ENCODE peak calls at places on chromosome 6, in four cellular contexts. One of them, this sample, is unnamed.

GRCh38 chr6:144497650-144498049 is 212.5 kb downstream of the UTRN start:
- DNase-seq in endothelial cell: no peak
- DNase-seq in heart right ventricle: no peak
- DNase-seq in foreskin fibroblast: no peak
- DNase-seq in this sample: no peak

GRCh38 chr6:106082735-106083398 is 3.3 kb upstream of the PRDM1 start:
- DNase-seq in heart right ventricle: no peak
- DNase-seq in foreskin fibroblast: peak; percentile 88
- DNase-seq in endothelial cell: no peak
- DNase-seq in this sample: no peak

GRCh38 chr6:42026540-42026939 is 23.8 kb upstream of the TAF8 start:
- DNase-seq in heart right ventricle: no peak
- DNase-seq in foreskin fibroblast: no peak
- DNase-seq in endothelial cell: no peak
- DNase-seq in this sample: no peak

GRCh38 chr6:47822856-47823554 is 41.2 kb downstream of the OPN5 start:
- DNase-seq in heart right ventricle: no peak
- DNase-seq in foreskin fibroblast: no peak
- DNase-seq in endothelial cell: no peak
- DNase-seq in this sample: no peak

GRCh38 chr6:53009056-53009455 is 14.0 kb upstream of the GSTA4 start:
- DNase-seq in endothelial cell: no peak
- DNase-seq in foreskin fibroblast: no peak
- DNase-seq in heart right ventricle: no peak
- DNase-seq in this sample: no peak

GRCh38 chr6:151616091-151616513 is 122.3 kb downstream of the CCDC170 start:
- DNase-seq in endothelial cell: no peak
- DNase-seq in foreskin fibroblast: no peak
- DNase-seq in heart right ventricle: no peak
- DNase-seq in this sample: no peak

GRCh38 chr6:1770435-1770843 is 160.7 kb downstream of the FOXC1 start:
- DNase-seq in foreskin fibroblast: no peak
- DNase-seq in endothelial cell: no peak
- DNase-seq in heart right ventricle: no peak
- DNase-seq in this sample: no peak

GRCh38 chr6:151044465-151045441 is 179.3 kb downstream of the MTHFD1L start:
- DNase-seq in endothelial cell: peak; percentile 45
- DNase-seq in heart right ventricle: peak; percentile 70
- DNase-seq in foreskin fibroblast: peak; percentile 35
- DNase-seq in this sample: no peak

GRCh38 chr6:31122803-31123706 is 2.8 kb upstream of the CDSN start:
- DNase-seq in heart right ventricle: peak; percentile 81
- DNase-seq in endothelial cell: no peak
- DNase-seq in foreskin fibroblast: peak; percentile 94
- DNase-seq in this sample: no peak

GRCh38 chr6:278494-278893 is 13.8 kb upstream of the DUSP22 start:
- DNase-seq in heart right ventricle: no peak
- DNase-seq in endothelial cell: no peak
- DNase-seq in foreskin fibroblast: no peak
- DNase-seq in this sample: no peak

GRCh38 chr6:168047841-168048723 is 30.9 kb downstream of the FRMD1 start:
- DNase-seq in heart right ventricle: no peak
- DNase-seq in foreskin fibroblast: no peak
- DNase-seq in endothelial cell: no peak
- DNase-seq in this sample: peak; percentile 31

GRCh38 chr6:30935018-30935417 is 3.0 kb upstream of the SFTA2 start:
- DNase-seq in foreskin fibroblast: no peak
- DNase-seq in endothelial cell: no peak
- DNase-seq in heart right ventricle: no peak
- DNase-seq in this sample: no peak

GRCh38 chr6:170200458-170200891 is 90.4 kb downstream of the DLL1 start:
- DNase-seq in foreskin fibroblast: no peak
- DNase-seq in heart right ventricle: no peak
- DNase-seq in endothelial cell: no peak
- DNase-seq in this sample: peak; percentile 39

GRCh38 chr6:22221211-22221610 is 75.6 kb downstream of the PRL start:
- DNase-seq in heart right ventricle: no peak
- DNase-seq in endothelial cell: no peak
- DNase-seq in foreskin fibroblast: no peak
- DNase-seq in this sample: no peak

GRCh38 chr6:17169291-17169690 is 67.4 kb downstream of the STMND1 start:
- DNase-seq in endothelial cell: no peak
- DNase-seq in foreskin fibroblast: no peak
- DNase-seq in heart right ventricle: no peak
- DNase-seq in this sample: no peak

GRCh38 chr6:96015321-96015790 is 418 bp upstream of the FUT9 start:
- DNase-seq in endothelial cell: peak; percentile 49
- DNase-seq in heart right ventricle: no peak
- DNase-seq in foreskin fibroblast: no peak
- DNase-seq in this sample: no peak

GRCh38 chr6:12977851-12978250 is 261.3 kb downstream of the PHACTR1 start:
- DNase-seq in heart right ventricle: no peak
- DNase-seq in foreskin fibroblast: peak; percentile 51
- DNase-seq in endothelial cell: no peak
- DNase-seq in this sample: no peak

GRCh38 chr6:76774750-76775396 is 688.4 kb downstream of the HTR1B start:
- DNase-seq in endothelial cell: no peak
- DNase-seq in heart right ventricle: peak; percentile 34
- DNase-seq in foreskin fibroblast: no peak
- DNase-seq in this sample: no peak

GRCh38 chr6:4778086-4778485 is 1.9 kb downstream of the CDYL start:
- DNase-seq in endothelial cell: no peak
- DNase-seq in heart right ventricle: no peak
- DNase-seq in foreskin fibroblast: peak; percentile 11
- DNase-seq in this sample: no peak

GRCh38 chr6:145561095-145561820 is 174.1 kb downstream of the EPM2A start:
- DNase-seq in foreskin fibroblast: no peak
- DNase-seq in endothelial cell: no peak
- DNase-seq in heart right ventricle: no peak
- DNase-seq in this sample: no peak

GRCh38 chr6:132648356-132648755 is 10.6 kb downstream of the TAAR1 start:
- DNase-seq in heart right ventricle: no peak
- DNase-seq in foreskin fibroblast: peak; percentile 62
- DNase-seq in endothelial cell: no peak
- DNase-seq in this sample: no peak

GRCh38 chr6:133553652-133554051 is 312.5 kb downstream of the EYA4 start:
- DNase-seq in foreskin fibroblast: peak; percentile 81
- DNase-seq in heart right ventricle: peak; percentile 47
- DNase-seq in endothelial cell: peak; percentile 43
- DNase-seq in this sample: peak; percentile 51

GRCh38 chr6:20868397-20869185 is 334.3 kb downstream of the CDKAL1 start:
- DNase-seq in endothelial cell: no peak
- DNase-seq in heart right ventricle: no peak
- DNase-seq in foreskin fibroblast: no peak
- DNase-seq in this sample: no peak

GRCh38 chr6:148307400-148307799 is 35.2 kb upstream of the SASH1 start:
- DNase-seq in heart right ventricle: no peak
- DNase-seq in endothelial cell: no peak
- DNase-seq in foreskin fibroblast: no peak
- DNase-seq in this sample: no peak

GRCh38 chr6:3403244-3404154 is 53.4 kb downstream of the SLC22A23 start:
- DNase-seq in endothelial cell: no peak
- DNase-seq in heart right ventricle: no peak
- DNase-seq in foreskin fibroblast: no peak
- DNase-seq in this sample: peak; percentile 86

GRCh38 chr6:27565839-27566779 is 93.2 kb upstream of the ZNF184 start:
- DNase-seq in foreskin fibroblast: no peak
- DNase-seq in endothelial cell: no peak
- DNase-seq in heart right ventricle: no peak
- DNase-seq in this sample: no peak

GRCh38 chr6:70874181-70874913 is 82.5 kb downstream of the B3GAT2 start:
- DNase-seq in foreskin fibroblast: no peak
- DNase-seq in endothelial cell: no peak
- DNase-seq in heart right ventricle: no peak
- DNase-seq in this sample: no peak

GRCh38 chr6:31321820-31322219 is 35.2 kb downstream of the HLA-B start:
- DNase-seq in foreskin fibroblast: no peak
- DNase-seq in heart right ventricle: no peak
- DNase-seq in endothelial cell: peak; percentile 12
- DNase-seq in this sample: no peak

GRCh38 chr6:105991561-105992314 is 94.4 kb upstream of the PRDM1 start:
- DNase-seq in endothelial cell: no peak
- DNase-seq in foreskin fibroblast: peak; percentile 24
- DNase-seq in heart right ventricle: no peak
- DNase-seq in this sample: peak; percentile 51

GRCh38 chr6:67594366-67594765 is 1040.7 kb upstream of the ADGRB3 start:
- DNase-seq in heart right ventricle: no peak
- DNase-seq in foreskin fibroblast: peak; percentile 53
- DNase-seq in endothelial cell: no peak
- DNase-seq in this sample: no peak

GRCh38 chr6:139778688-139779087 is 404.2 kb upstream of the CITED2 start:
- DNase-seq in endothelial cell: no peak
- DNase-seq in heart right ventricle: peak; percentile 16
- DNase-seq in foreskin fibroblast: peak; percentile 75
- DNase-seq in this sample: no peak

GRCh38 chr6:123295181-123295580 is 299.1 kb downstream of the CLVS2 start:
- DNase-seq in heart right ventricle: no peak
- DNase-seq in endothelial cell: no peak
- DNase-seq in foreskin fibroblast: no peak
- DNase-seq in this sample: no peak

GRCh38 chr6:15876406-15876805 is 213.6 kb upstream of the DTNBP1 start:
- DNase-seq in foreskin fibroblast: peak; percentile 80
- DNase-seq in endothelial cell: no peak
- DNase-seq in heart right ventricle: no peak
- DNase-seq in this sample: no peak

GRCh38 chr6:37125779-37126553 is 44.0 kb upstream of the PIM1 start:
- DNase-seq in endothelial cell: peak; percentile 30
- DNase-seq in heart right ventricle: no peak
- DNase-seq in foreskin fibroblast: no peak
- DNase-seq in this sample: no peak

GRCh38 chr6:136250686-136251008 is 536 bp upstream of the MTFR2 start:
- DNase-seq in heart right ventricle: no peak
- DNase-seq in foreskin fibroblast: no peak
- DNase-seq in endothelial cell: no peak
- DNase-seq in this sample: no peak

GRCh38 chr6:79079425-79080130 is 1.5 kb upstream of the PHIP start:
- DNase-seq in foreskin fibroblast: peak; percentile 48
- DNase-seq in heart right ventricle: no peak
- DNase-seq in endothelial cell: no peak
- DNase-seq in this sample: no peak

GRCh38 chr6:16322666-16323312 is 84.4 kb downstream of the GMPR start:
- DNase-seq in foreskin fibroblast: peak; percentile 95
- DNase-seq in heart right ventricle: peak; percentile 84
- DNase-seq in endothelial cell: no peak
- DNase-seq in this sample: peak; percentile 62

GRCh38 chr6:157647261-157647915 is 175.7 kb upstream of the SNX9 start:
- DNase-seq in heart right ventricle: no peak
- DNase-seq in foreskin fibroblast: no peak
- DNase-seq in endothelial cell: no peak
- DNase-seq in this sample: no peak

GRCh38 chr6:161809991-161810390 is 536.1 kb upstream of the AGPAT4 start:
- DNase-seq in endothelial cell: no peak
- DNase-seq in heart right ventricle: no peak
- DNase-seq in foreskin fibroblast: no peak
- DNase-seq in this sample: no peak

GRCh38 chr6:7919871-7920270 is 9.3 kb upstream of the TXNDC5 start:
- DNase-seq in heart right ventricle: no peak
- DNase-seq in endothelial cell: no peak
- DNase-seq in foreskin fibroblast: peak; percentile 56
- DNase-seq in this sample: peak; percentile 66

GRCh38 chr6:43509142-43509983 is 783 bp downstream of the LRRC73 start:
- DNase-seq in endothelial cell: peak; percentile 33
- DNase-seq in foreskin fibroblast: peak; percentile 43
- DNase-seq in heart right ventricle: no peak
- DNase-seq in this sample: no peak
- TF ChIP-seq CTCF in endothelial cell: no peak
- TF ChIP-seq CTCF in foreskin fibroblast: no peak
- TF ChIP-seq CTCF in heart right ventricle: no peak
- TF ChIP-seq CTCF in this sample: no peak

GRCh38 chr6:10250655-10251220 is 164.1 kb downstream of the TFAP2A start:
- DNase-seq in endothelial cell: no peak
- DNase-seq in foreskin fibroblast: no peak
- DNase-seq in heart right ventricle: no peak
- DNase-seq in this sample: no peak

DNA sequence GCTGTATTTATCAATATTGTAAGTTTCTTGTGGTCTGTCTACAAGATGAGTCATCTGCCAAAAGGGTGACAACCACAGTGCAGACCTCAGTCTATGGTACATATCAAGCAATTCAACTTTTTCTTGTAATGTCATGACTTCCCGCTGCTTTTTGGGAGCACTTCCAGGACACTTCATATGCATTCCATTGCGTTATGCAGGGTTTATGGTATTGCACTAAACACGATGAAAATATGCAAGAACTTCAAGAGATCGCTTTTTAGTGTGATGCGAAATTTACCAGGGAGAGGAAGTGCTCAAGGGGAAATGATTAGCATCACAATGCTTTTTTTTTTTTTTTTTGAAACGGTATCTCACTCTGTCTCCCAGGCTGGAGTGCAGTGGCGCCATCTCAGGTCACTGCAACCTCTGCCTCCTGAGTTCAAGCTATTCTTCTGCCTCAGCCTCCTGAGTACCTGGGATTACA is 166.5 kb downstream of the TFAP2A start:
- DNase-seq in foreskin fibroblast: peak; percentile 53
- DNase-seq in endothelial cell: no peak
- DNase-seq in heart right ventricle: no peak
- DNase-seq in this sample: no peak
- TF ChIP-seq CTCF in foreskin fibroblast: no peak
- TF ChIP-seq CTCF in endothelial cell: no peak
- TF ChIP-seq CTCF in heart right ventricle: no peak
- TF ChIP-seq CTCF in this sample: no peak

GRCh38 chr6:87483929-87484328 is 11.2 kb downstream of the SLC35A1 start:
- DNase-seq in foreskin fibroblast: peak; percentile 24
- DNase-seq in heart right ventricle: no peak
- DNase-seq in endothelial cell: no peak
- DNase-seq in this sample: no peak
- TF ChIP-seq CTCF in foreskin fibroblast: no peak
- TF ChIP-seq CTCF in heart right ventricle: peak; percentile 26
- TF ChIP-seq CTCF in endothelial cell: no peak
- TF ChIP-seq CTCF in this sample: no peak

GRCh38 chr6:75203721-75204120 is 2.1 kb downstream of the COL12A1 start:
- DNase-seq in foreskin fibroblast: peak; percentile 58
- DNase-seq in heart right ventricle: no peak
- DNase-seq in endothelial cell: no peak
- DNase-seq in this sample: no peak

GRCh38 chr6:75201076-75201475 is 4.8 kb downstream of the COL12A1 start:
- DNase-seq in heart right ventricle: no peak
- DNase-seq in endothelial cell: no peak
- DNase-seq in foreskin fibroblast: no peak
- DNase-seq in this sample: no peak

GRCh38 chr6:75199856-75200255 is 6.0 kb downstream of the COL12A1 start:
- DNase-seq in heart right ventricle: no peak
- DNase-seq in endothelial cell: no peak
- DNase-seq in foreskin fibroblast: no peak
- DNase-seq in this sample: no peak

GRCh38 chr6:75202676-75203131 is 3.1 kb downstream of the COL12A1 start:
- DNase-seq in heart right ventricle: no peak
- DNase-seq in endothelial cell: no peak
- DNase-seq in foreskin fibroblast: no peak
- DNase-seq in this sample: no peak

GRCh38 chr6:75201901-75202672 is 3.8 kb downstream of the COL12A1 start:
- DNase-seq in foreskin fibroblast: no peak
- DNase-seq in heart right ventricle: no peak
- DNase-seq in endothelial cell: peak; percentile 32
- DNase-seq in this sample: no peak
- TF ChIP-seq CTCF in foreskin fibroblast: no peak
- TF ChIP-seq CTCF in heart right ventricle: no peak
- TF ChIP-seq CTCF in endothelial cell: no peak
- TF ChIP-seq CTCF in this sample: no peak